ENCODE peak calls at places on chromosomes 5 and 9, in nine cellular contexts. Q is mucosa of gallbladder; F is GM20000; U is stimulated activated CD4-positive, alpha-beta T cell treated with anti-CD3 and anti-CD28 coated beads, TNF-alpha, amount 100 ng/mL, for 4 hours; T is NCI-H2171; E is CD4-positive, CD25-positive, alpha-beta regulatory T cell; L is fibroblast of mammary gland; C is type B pancreatic cell; V is caudate nucleus. O is an unnamed sample.
A peak's percentile ranks its signal among the peaks of the same experiment; 100 is the strongest.

GRCh38 chr5:123819818-123820217 is 307.8 kb downstream of the CSNK1G3 start:
- DNase-seq in Q (no peak), F (no peak), U (no peak), T (no peak), E (no peak), L (peak; percentile 43), C (no peak), V (no peak), O (no peak)

GRCh38 chr5:89181546-89181945 is 298.6 kb upstream of the MEF2C start:
- DNase-seq in Q (no peak), F (no peak), U (no peak), T (no peak), E (no peak), L (no peak), C (no peak), V (no peak), O (no peak)

GRCh38 chr5:24547127-24547526 is 97.7 kb downstream of the CDH10 start:
- DNase-seq in Q (no peak), F (no peak), U (no peak), T (no peak), E (no peak), L (no peak), C (no peak), V (no peak), O (no peak)

GRCh38 chr9:99823392-99824377 is 2.0 kb downstream of the NR4A3 start:
- DNase-seq in Q (peak; percentile 19), F (peak; percentile 73), U (peak; percentile 89), T (no peak), E (peak; percentile 34), L (peak; percentile 47), C (peak; percentile 71), V (peak; percentile 65), O (peak; percentile 69)

GRCh38 chr9:120372040-120372439 is 207.9 kb downstream of the CDK5RAP2 start:
- DNase-seq in Q (no peak), F (no peak), U (no peak), T (no peak), E (no peak), L (no peak), C (no peak), V (no peak), O (no peak)

GRCh38 chr9:92405770-92406169 is 1.4 kb upstream of the OGN start:
- DNase-seq in Q (no peak), F (no peak), U (no peak), T (no peak), E (no peak), L (no peak), C (no peak), V (no peak), O (no peak)

GRCh38 chr5:76081811-76082783 is 1.1 kb upstream of the SV2C start:
- DNase-seq in Q (no peak), F (no peak), U (no peak), T (no peak), E (peak; percentile 9), L (no peak), C (no peak), V (no peak), O (no peak)

GRCh38 chr5:150846651-150847333 is 471 bp downstream of the IRGM start:
- DNase-seq in Q (peak; percentile 71), F (peak; percentile 85), U (peak; percentile 32), T (peak; percentile 31), E (peak; percentile 92), L (peak; percentile 93), C (no peak), V (no peak), O (peak; percentile 23)

GRCh38 chr5:34770486-34770885 is 68.5 kb upstream of the TTC23L start:
- DNase-seq in Q (no peak), F (no peak), U (no peak), T (no peak), E (no peak), L (no peak), C (no peak), V (no peak), O (no peak)

GRCh38 chr5:14580037-14581034 is 1.3 kb upstream of the OTULINL start:
- DNase-seq in Q (no peak), F (no peak), U (no peak), T (no peak), E (no peak), L (no peak), C (no peak), V (no peak), O (no peak)

GRCh38 chr5:149988126-149988525 is 12.3 kb downstream of the TIGD6 start:
- DNase-seq in Q (no peak), F (no peak), U (no peak), T (no peak), E (no peak), L (no peak), C (no peak), V (no peak), O (no peak)

GRCh38 chr9:10438955-10439354 is 173.8 kb downstream of the PTPRD start:
- DNase-seq in Q (no peak), F (no peak), U (no peak), T (no peak), E (no peak), L (no peak), C (no peak), V (no peak), O (no peak)

GRCh38 chr5:98341038-98341710 is 432.3 kb upstream of the RGMB start:
- DNase-seq in Q (no peak), F (no peak), U (no peak), T (no peak), E (no peak), L (peak; percentile 99), C (no peak), V (no peak), O (no peak)

GRCh38 chr5:148840531-148840930 is 14.1 kb downstream of the ADRB2 start:
- DNase-seq in Q (no peak), F (no peak), U (no peak), T (no peak), E (no peak), L (no peak), C (no peak), V (no peak), O (no peak)

GRCh38 chr5:135462304-135462703 is 10.2 kb upstream of the TIFAB start:
- DNase-seq in Q (peak; percentile 34), F (peak; percentile 71), U (no peak), T (peak; percentile 58), E (peak; percentile 83), L (peak; percentile 46), C (no peak), V (no peak), O (peak; percentile 91)

O was measured in 8988T.